ENCODE peak calls at places on chromosome 3, in eight cellular contexts. D, U, J, X, I, M, E and S are unnamed samples. For H3K4me1, the result is how much of the 10 kb centered on the place peaks cover.

GRCh38 chr3:47512416-47513124 is 942 bp downstream of the ELP6 start:
- DNase-seq in E (peak), I (peak), M (no peak), J (no peak), U (peak), X (peak), D (peak), S (no peak)

GRCh38 chr3:9808345-9809037 is 1.6 kb upstream of the TTLL3 start:
- DNase-seq in X (peak), E (peak), I (peak), J (no peak), U (no peak), M (peak), D (no peak), S (no peak)

GRCh38 chr3:169953462-169954141 is 13.0 kb upstream of the SEC62 start:
- DNase-seq in D (no peak), J (no peak), E (no peak), U (no peak), X (no peak), I (no peak), M (no peak), S (no peak)

GRCh38 chr3:39531066-39531465 is 63.6 kb downstream of the MOBP start:
- DNase-seq in E (no peak), D (no peak), J (no peak), I (no peak), X (peak), U (no peak), M (no peak), S (no peak)

GRCh38 chr3:23644741-23645140 is 161.0 kb upstream of the UBE2E1 start:
- DNase-seq in D (no peak), U (no peak), M (peak), X (no peak), E (no peak), I (no peak), J (no peak), S (no peak)

GRCh38 chr3:189363856-189364255 is 192.1 kb downstream of the TPRG1 start:
- DNase-seq in I (no peak), D (no peak), E (no peak), J (no peak), U (no peak), X (peak), M (no peak), S (no peak)

GRCh38 chr3:129650256-129650872 is 43.9 kb upstream of the PLXND1 start:
- DNase-seq in M (no peak), J (peak), I (peak), E (peak), X (peak), U (peak), D (peak), S (peak)

GRCh38 chr3:129690406-129690805 is 83.9 kb upstream of the PLXND1 start:
- DNase-seq in U (no peak), X (peak), M (peak), E (peak), J (no peak), I (peak), D (no peak), S (peak)

GRCh38 chr3:141233457-141234161 is 2.0 kb downstream of the PXYLP1 start:
- DNase-seq in D (no peak), U (no peak), E (no peak), I (no peak), X (no peak), M (no peak), J (no peak), S (no peak)

GRCh38 chr3:106508331-106508893 is 639.6 kb upstream of the CBLB start:
- DNase-seq in X (no peak), U (no peak), E (no peak), I (peak), D (no peak), J (no peak), M (no peak), S (no peak)

GRCh38 chr3:198062068-198062465 is 102.0 kb downstream of the LMLN start:
- DNase-seq in D (no peak), E (no peak), U (no peak), M (no peak), J (no peak), I (no peak), X (no peak), S (no peak)

GRCh38 chr3:120801484-120801883 is 58.9 kb downstream of the GTF2E1 start:
- DNase-seq in J (no peak), D (no peak), X (no peak), M (no peak), E (no peak), I (no peak), U (no peak), S (no peak)

GRCh38 chr3:52859686-52860423 is 25.0 kb upstream of the MUSTN1 start:
- DNase-seq in D (no peak), U (no peak), E (no peak), I (no peak), J (no peak), X (no peak), M (no peak), S (no peak)

GRCh38 chr3:194675081-194675640 is 3.2 kb upstream of the LSG1 start:
- DNase-seq in D (no peak), M (no peak), J (no peak), U (no peak), E (no peak), X (peak), I (no peak), S (no peak)

GRCh38 chr3:83934208-83935150 is 1024.3 kb upstream of the CADM2 start:
- DNase-seq in U (no peak), I (peak), J (no peak), X (no peak), M (no peak), D (no peak), E (no peak), S (no peak)

GRCh38 chr3:45224824-45225464 is 1.1 kb downstream of the TMEM158 start:
- DNase-seq in U (peak), X (peak), D (peak), E (peak), M (peak), J (peak), I (peak), S (peak)

GRCh38 chr3:100402150-100402706 is 889 bp downstream of the LNP1 start:
- DNase-seq in D (no peak), E (peak), X (peak), J (no peak), M (no peak), U (no peak), I (peak), S (no peak)

GRCh38 chr3:50616770-50617095 is 218 bp upstream of the MAPKAPK3 start:
- DNase-seq in M (peak), E (peak), X (peak), D (peak), J (peak), I (peak), U (peak), S (peak)

GRCh38 chr3:128320551-128321340 is 145.9 kb downstream of the DNAJB8 start:
- DNase-seq in D (no peak), X (no peak), E (no peak), J (no peak), M (no peak), U (no peak), I (no peak), S (no peak)

GRCh38 chr3:169493512-169494141 is 169.9 kb downstream of the MECOM start:
- DNase-seq in D (no peak), M (no peak), E (no peak), I (no peak), X (no peak), U (no peak), J (no peak), S (no peak)

GRCh38 chr3:52866427-52866826 is 30.9 kb downstream of the STIMATE start:
- DNase-seq in X (no peak), M (no peak), J (no peak), D (no peak), E (no peak), U (no peak), I (no peak), S (no peak)

GRCh38 chr3:170317954-170318353 is 39.6 kb upstream of the SKIL start:
- DNase-seq in M (no peak), D (no peak), I (no peak), U (no peak), E (no peak), X (no peak), J (no peak), S (no peak)

GRCh38 chr3:132405188-132405587 is 12.1 kb upstream of the DNAJC13 start:
- DNase-seq in E (peak), I (no peak), M (no peak), X (peak), U (no peak), D (no peak), J (no peak), S (no peak)

GRCh38 chr3:29331035-29331434 is 50.2 kb downstream of the RBMS3 start:
- DNase-seq in E (no peak), X (no peak), M (no peak), U (no peak), I (no peak), D (no peak), J (no peak), S (no peak)

GRCh38 chr3:8579101-8579500 is 65.5 kb downstream of the SSUH2 start:
- DNase-seq in I (no peak), M (no peak), E (no peak), J (no peak), D (no peak), U (no peak), X (no peak), S (no peak)

GRCh38 chr3:196962108-196962929 is 6.3 kb downstream of the PIGZ start:
- DNase-seq in I (no peak), J (no peak), D (no peak), X (no peak), M (no peak), U (no peak), E (no peak), S (no peak)

GRCh38 chr3:66885326-66886000 is 112.6 kb upstream of the KBTBD8 start:
- DNase-seq in E (no peak), I (no peak), X (peak), D (peak), J (no peak), U (no peak), M (peak), S (no peak)

GRCh38 chr3:14459787-14460186 is 57.4 kb downstream of the SLC6A6 start:
- DNase-seq in X (no peak), I (no peak), J (no peak), M (no peak), D (no peak), U (no peak), E (no peak), S (no peak)

GRCh38 chr3:193085655-193086054 is 155.4 kb upstream of the PLAAT1 start:
- DNase-seq in X (no peak), I (no peak), D (no peak), J (no peak), M (no peak), U (no peak), E (no peak), S (no peak)

GRCh38 chr3:8975081-8976020 is 12.1 kb upstream of the RAD18 start:
- DNase-seq in I (no peak), J (no peak), M (no peak), X (no peak), E (no peak), U (no peak), D (no peak), S (no peak)

GRCh38 chr3:45958333-45958791 is 15.1 kb downstream of the CXCR6 start:
- DNase-seq in X (peak), I (no peak), U (no peak), D (no peak), M (no peak), J (no peak), E (no peak), S (no peak)

GRCh38 chr3:189554868-189555557 is 76.2 kb upstream of the TP63 start:
- DNase-seq in M (no peak), D (no peak), U (no peak), I (no peak), E (no peak), J (no peak), X (no peak), S (no peak)

GRCh38 chr3:111200027-111200426 is 128.4 kb downstream of the NECTIN3 start:
- DNase-seq in X (no peak), M (no peak), D (no peak), J (no peak), U (no peak), I (no peak), E (no peak), S (no peak)

GRCh38 chr3:176514297-176514696 is 683.0 kb downstream of the TBL1XR1 start:
- DNase-seq in D (no peak), E (no peak), J (no peak), U (no peak), M (peak), I (peak), X (peak), S (no peak)

GRCh38 chr3:159174715-159175390 is 373.0 kb downstream of the MFSD1 start:
- DNase-seq in I (peak), J (no peak), M (no peak), E (no peak), D (no peak), U (no peak), X (no peak), S (no peak)

GRCh38 chr3:146035366-146035765 is 125.6 kb downstream of the PLOD2 start:
- DNase-seq in M (no peak), E (no peak), J (no peak), I (no peak), X (peak), D (no peak), U (no peak), S (no peak)

GRCh38 chr3:146036289-146036688 is 124.7 kb downstream of the PLOD2 start:
- DNase-seq in E (no peak), X (no peak), J (no peak), M (no peak), I (no peak), D (no peak), U (no peak), S (no peak)

GRCh38 chr3:146037697-146038096 is 123.3 kb downstream of the PLOD2 start:
- DNase-seq in U (no peak), X (peak), D (no peak), E (no peak), J (no peak), M (no peak), I (no peak), S (no peak)

GRCh38 chr3:146033950-146034349 is 127.0 kb downstream of the PLOD2 start:
- DNase-seq in X (no peak), D (no peak), M (no peak), J (no peak), E (no peak), U (no peak), I (no peak), S (no peak)
- H3K4me1 ChIP-seq in X (under half), D (under half), M (under half), J (under half), E (under half), U (under half), I (under half), S (under half)

DNA sequence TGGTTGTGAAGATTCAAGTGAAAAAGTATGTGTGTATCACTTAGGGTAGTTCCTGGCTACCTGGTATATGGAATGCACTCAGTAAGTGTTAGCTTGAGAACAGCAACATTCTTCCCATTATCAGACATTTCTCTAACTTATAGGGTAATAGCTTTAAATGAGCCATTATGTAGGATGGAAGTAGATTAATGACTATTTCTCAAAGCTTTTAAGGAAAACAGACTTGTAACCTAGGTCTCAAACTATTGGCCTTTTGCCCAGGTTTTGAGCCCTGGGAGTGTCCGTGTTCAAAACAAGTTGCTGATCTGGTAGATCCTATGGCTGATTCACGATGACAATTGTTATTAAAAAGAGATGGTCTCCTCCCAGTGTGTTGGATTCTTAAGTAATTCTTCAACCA is 129.1 kb upstream of the UMPS start:
- DNase-seq in J (no peak), E (no peak), D (no peak), X (no peak), M (no peak), U (no peak), I (peak), S (no peak)
- H3K4me1 ChIP-seq in J (half or more), E (under half), D (half or more), X (under half), M (under half), U (under half), I (under half), S (under half)

DNA sequence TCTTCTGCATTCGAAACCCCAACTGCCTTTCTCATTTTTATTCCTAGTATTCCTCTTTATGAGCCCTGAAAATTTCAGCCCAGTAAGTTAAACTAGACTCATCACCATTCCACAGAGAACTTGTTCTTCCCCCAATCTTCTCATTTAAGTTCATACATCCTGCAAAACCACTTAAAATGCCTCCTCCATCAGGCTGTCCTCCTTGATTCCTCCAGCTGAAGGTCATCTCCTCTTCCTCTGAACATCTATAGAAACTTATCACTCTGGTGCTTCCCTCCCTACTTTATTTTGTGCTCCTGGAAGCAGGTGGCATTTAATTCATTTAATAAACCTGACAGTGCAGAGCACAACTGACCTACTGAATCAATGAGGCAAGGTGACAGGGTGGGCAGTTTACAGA is 38.3 kb downstream of the VGLL4 start:
- DNase-seq in U (no peak), D (no peak), M (no peak), I (no peak), X (no peak), E (no peak), J (no peak), S (no peak)
- H3K4me1 ChIP-seq in U (under half), D (half or more), M (under half), I (under half), X (half or more), E (under half), J (half or more), S (under half)

GRCh38 chr3:61776390-61776789 is 215.0 kb downstream of the PTPRG start:
- DNase-seq in D (no peak), X (no peak), I (no peak), U (no peak), J (no peak), M (no peak), E (no peak), S (no peak)

GRCh38 chr3:61769266-61769665 is 207.9 kb downstream of the PTPRG start:
- DNase-seq in D (no peak), U (no peak), M (no peak), I (no peak), J (no peak), X (no peak), E (no peak), S (no peak)

GRCh38 chr3:61774279-61774890 is 213.0 kb downstream of the PTPRG start:
- DNase-seq in D (no peak), E (no peak), X (no peak), I (no peak), M (no peak), U (no peak), J (no peak), S (no peak)

GRCh38 chr3:61771976-61772375 is 210.6 kb downstream of the PTPRG start:
- DNase-seq in U (no peak), I (no peak), D (no peak), E (no peak), M (no peak), X (peak), J (no peak), S (no peak)

GRCh38 chr3:61772439-61772838 is 211.1 kb downstream of the PTPRG start:
- DNase-seq in M (no peak), D (no peak), X (peak), I (no peak), U (no peak), J (no peak), E (no peak), S (no peak)
- H3K4me1 ChIP-seq in M (under half), D (under half), X (under half), I (under half), U (under half), J (half or more), E (under half), S (under half)

GRCh38 chr3:152320201-152320617 is 51.5 kb downstream of the MBNL1 start:
- DNase-seq in X (peak), M (no peak), I (peak), E (peak), D (no peak), U (no peak), J (no peak), S (no peak)
- H3K4me1 ChIP-seq in X (half or more), M (under half), I (under half), E (under half), D (under half), U (under half), J (half or more), S (under half)

GRCh38 chr3:58358808-58359207 is 26.1 kb downstream of the PXK start:
- DNase-seq in M (no peak), D (no peak), I (no peak), E (no peak), U (no peak), J (no peak), X (no peak), S (no peak)
- H3K4me1 ChIP-seq in M (under half), D (under half), I (under half), E (under half), U (under half), J (under half), X (under half), S (under half)

GRCh38 chr3:122586918-122587317 is 9.5 kb downstream of the PARP15 start:
- DNase-seq in E (no peak), U (no peak), M (no peak), I (no peak), X (no peak), J (no peak), D (no peak), S (no peak)

GRCh38 chr3:122589297-122589696 is 11.8 kb downstream of the PARP15 start:
- DNase-seq in J (no peak), M (no peak), I (no peak), U (no peak), E (no peak), D (no peak), X (no peak), S (no peak)

GRCh38 chr3:122586098-122586497 is 8.6 kb downstream of the PARP15 start:
- DNase-seq in E (no peak), M (no peak), D (no peak), U (no peak), I (peak), X (no peak), J (no peak), S (no peak)

GRCh38 chr3:122590581-122590980 is 13.1 kb downstream of the PARP15 start:
- DNase-seq in D (no peak), J (no peak), M (no peak), X (no peak), U (no peak), I (no peak), E (no peak), S (no peak)

DNA sequence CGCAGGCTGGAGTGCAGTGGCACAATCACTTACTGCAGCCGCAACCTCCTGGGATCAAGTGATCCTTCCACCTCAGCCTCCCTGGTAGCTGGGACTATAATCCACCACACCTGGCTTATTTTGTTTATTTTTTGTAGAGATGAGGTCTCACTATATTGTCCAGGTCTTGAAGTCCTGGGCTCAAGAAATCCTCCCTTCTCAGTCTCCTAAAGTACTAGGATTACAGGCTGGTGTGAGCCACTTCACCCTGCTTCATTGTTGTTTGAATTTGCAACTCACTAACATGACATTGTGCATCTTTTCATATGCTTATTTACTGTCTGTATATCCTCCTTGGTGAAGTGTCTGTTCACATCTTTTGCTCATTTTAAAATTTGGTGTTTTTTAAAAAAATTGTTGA is 10.1 kb downstream of the PARP15 start:
- DNase-seq in J (no peak), U (no peak), I (no peak), X (no peak), E (no peak), M (no peak), D (no peak), S (no peak)
- H3K4me1 ChIP-seq in J (under half), U (under half), I (under half), X (under half), E (under half), M (under half), D (under half), S (under half)

GRCh38 chr3:81764665-81765064 is 3.2 kb upstream of the GBE1 start:
- DNase-seq in X (peak), D (no peak), J (no peak), M (no peak), I (no peak), U (no peak), E (no peak), S (no peak)

GRCh38 chr3:81758275-81758674 is 3.2 kb downstream of the GBE1 start:
- DNase-seq in E (no peak), D (no peak), M (no peak), J (no peak), I (peak), U (no peak), X (peak), S (no peak)

GRCh38 chr3:81760924-81761903 is at the start of gene GBE1:
- DNase-seq in X (peak), I (peak), D (peak), E (peak), J (peak), M (peak), U (peak), S (peak)

GRCh38 chr3:81761904-81762565 is 590 bp upstream of the GBE1 start:
- DNase-seq in E (no peak), D (no peak), I (no peak), U (no peak), J (no peak), X (peak), M (no peak), S (no peak)

GRCh38 chr3:81760215-81760614 is 1.2 kb downstream of the GBE1 start:
- DNase-seq in M (no peak), U (no peak), J (no peak), D (no peak), I (peak), X (peak), E (no peak), S (no peak)
- H3K4me1 ChIP-seq in M (under half), U (under half), J (half or more), D (under half), I (under half), X (half or more), E (under half), S (under half)